ENCODE peak calls at places on chromosomes 2 and 18, in seven cellular contexts. T is stimulated activated CD8-positive, alpha-beta memory T cell treated with anti-CD3 and anti-CD28 coated beads, Interleukin-2, amount 100 ng/mL, for 1 hour; W is M059J; G is T-helper 17 cell; Y is lung microvascular endothelial cell; N is T-cell; S is T-helper 2 cell. B is an unnamed sample.

GRCh38 chr2:43269074-43269572 is 42.7 kb upstream of the ZFP36L2 start:
- DNase-seq in W (peak), T (no peak), G (no peak), S (no peak), Y (peak), N (no peak), B (peak)

GRCh38 chr18:4233468-4233867 is 221.6 kb downstream of the DLGAP1 start:
- DNase-seq in W (no peak), Y (no peak), G (no peak), N (no peak), S (no peak), T (no peak), B (no peak)

GRCh38 chr18:76958692-76959341 is 136.5 kb downstream of the ZNF236 start:
- DNase-seq in N (no peak), Y (peak), S (no peak), T (no peak), W (no peak), G (no peak), B (peak)

GRCh38 chr2:235059161-235059560 is 107.3 kb downstream of the SH3BP4 start:
- DNase-seq in W (peak), T (no peak), S (no peak), Y (no peak), N (no peak), G (no peak), B (no peak)

GRCh38 chr2:223669453-223670225 is 67.5 kb upstream of the SCG2 start:
- DNase-seq in Y (peak), T (no peak), W (peak), N (no peak), G (no peak), S (no peak), B (no peak)

GRCh38 chr2:127423476-127423840 is 5.2 kb downstream of the PROC start:
- DNase-seq in S (no peak), G (no peak), T (no peak), N (no peak), Y (no peak), W (peak), B (no peak)

GRCh38 chr2:121244616-121245015 is 40.4 kb downstream of the TFCP2L1 start:
- DNase-seq in G (no peak), T (no peak), Y (no peak), W (no peak), N (no peak), S (no peak), B (no peak)

GRCh38 chr2:196291873-196292800 is 120.8 kb upstream of the STK17B start:
- DNase-seq in N (no peak), S (no peak), G (no peak), W (peak), Y (peak), T (no peak), B (no peak)

GRCh38 chr2:68762665-68763064 is 28.1 kb downstream of the ARHGAP25 start:
- DNase-seq in S (no peak), G (no peak), T (no peak), Y (peak), N (no peak), W (no peak), B (no peak)

GRCh38 chr2:239465017-239466001 is 64.5 kb upstream of the HDAC4 start:
- DNase-seq in W (peak), Y (no peak), T (no peak), S (no peak), G (no peak), N (no peak), B (no peak)

GRCh38 chr2:240423788-240424191 is 11.7 kb upstream of the GPC1 start:
- DNase-seq in T (no peak), S (no peak), N (no peak), Y (no peak), G (no peak), W (no peak), B (no peak)

GRCh38 chr2:27306657-27307544 is 1.3 kb downstream of the UCN start:
- DNase-seq in N (peak), T (no peak), G (no peak), S (peak), W (no peak), Y (no peak), B (no peak)

GRCh38 chr2:239805414-239805813 is 219.7 kb downstream of the NDUFA10 start:
- DNase-seq in W (no peak), T (no peak), S (no peak), G (no peak), Y (no peak), N (no peak), B (no peak)

GRCh38 chr18:63138469-63139340 is 180.9 kb downstream of the BCL2 start:
- DNase-seq in G (no peak), W (peak), Y (no peak), T (no peak), N (no peak), S (no peak), B (no peak)

GRCh38 chr18:11178951-11179549 is 29.7 kb upstream of the PIEZO2 start:
- DNase-seq in S (no peak), W (peak), G (no peak), N (no peak), T (no peak), Y (no peak), B (no peak)

B was measured in NCI-H748 treated with DMSO at 0.1 percent for 48 hours.